ENCODE peak calls at places on chromosomes 12 and 14, in six cellular contexts. O, J, M, U, Q and T are unnamed samples.

GRCh38 chr14:92974541-92975345 is 51.8 kb downstream of the CHGA start:
- DNase-seq in J (no peak), O (no peak), M (no peak), Q (no peak), U (no peak), T (no peak)

GRCh38 chr14:101176535-101177205 is 273.1 kb upstream of the RTL1 start:
- DNase-seq in U (no peak), Q (no peak), O (no peak), M (no peak), J (no peak), T (no peak)

GRCh38 chr14:105294142-105294597 is 6.6 kb downstream of the BRF1 start:
- DNase-seq in O (no peak), Q (no peak), J (no peak), U (no peak), M (peak), T (no peak)

GRCh38 chr12:71201136-71201679 is 43.4 kb upstream of the TSPAN8 start:
- DNase-seq in O (no peak), Q (no peak), J (no peak), M (no peak), U (no peak), T (no peak)

GRCh38 chr12:89383235-89384049 is 31.1 kb upstream of the DUSP6 start:
- DNase-seq in O (no peak), J (peak), M (no peak), Q (no peak), U (no peak), T (no peak)

GRCh38 chr14:56143025-56143424 is 24.8 kb downstream of the PELI2 start:
- DNase-seq in Q (no peak), J (no peak), M (no peak), O (no peak), U (no peak), T (no peak)

GRCh38 chr14:104586832-104587620 is 7.5 kb downstream of the C14orf180 start:
- DNase-seq in Q (no peak), J (no peak), U (no peak), O (no peak), M (peak), T (no peak)

GRCh38 chr14:24458736-24459135 is 16.2 kb upstream of the SDR39U1 start:
- DNase-seq in O (no peak), J (no peak), M (no peak), Q (no peak), U (no peak), T (no peak)

GRCh38 chr12:114163766-114164165 is 197.6 kb upstream of the RBM19 start:
- DNase-seq in M (peak), U (no peak), Q (peak), O (peak), J (no peak), T (peak)

GRCh38 chr14:101564444-101564776 is 3.1 kb downstream of the DIO3 start:
- DNase-seq in O (no peak), J (no peak), U (no peak), Q (no peak), M (no peak), T (no peak)

GRCh38 chr12:102694913-102695312 is 214.6 kb upstream of the IGF1 start:
- DNase-seq in O (no peak), U (no peak), Q (no peak), M (no peak), J (no peak), T (peak)

GRCh38 chr12:88931598-88931997 is 351.3 kb upstream of the KITLG start:
- DNase-seq in Q (no peak), U (no peak), O (no peak), J (peak), M (no peak), T (no peak)

GRCh38 chr12:10668526-10668925 is 5.3 kb downstream of the STYK1 start:
- DNase-seq in O (no peak), U (no peak), J (no peak), Q (no peak), M (no peak), T (no peak)

GRCh38 chr12:76031081-76031413 is 529 bp downstream of the PHLDA1 start:
- DNase-seq in O (no peak), J (no peak), M (no peak), Q (no peak), U (no peak), T (peak)

GRCh38 chr14:70934502-70935134 is 27.4 kb downstream of the PCNX1 start:
- DNase-seq in O (no peak), J (no peak), M (peak), Q (no peak), U (no peak), T (no peak)

GRCh38 chr12:8914716-8915526 is 612 bp downstream of the PHC1 start:
- DNase-seq in O (peak), J (peak), U (peak), Q (peak), M (peak), T (peak)

GRCh38 chr12:112536367-112536730 is 117.6 kb downstream of the PTPN11 start:
- DNase-seq in M (no peak), J (no peak), O (no peak), Q (no peak), U (no peak), T (no peak)

GRCh38 chr12:11758838-11759509 is 109.5 kb downstream of the ETV6 start:
- DNase-seq in U (no peak), M (peak), J (no peak), Q (no peak), O (no peak), T (no peak)

GRCh38 chr12:14418526-14418925 is 53.0 kb downstream of the ATF7IP start:
- DNase-seq in Q (peak), J (no peak), U (no peak), O (no peak), M (peak), T (no peak)

GRCh38 chr14:66078031-66078430 is 408.1 kb upstream of the CCDC196 start:
- DNase-seq in M (peak), Q (no peak), U (no peak), J (no peak), O (no peak), T (peak)

GRCh38 chr14:76112889-76113611 is 38.7 kb upstream of the GPATCH2L start:
- DNase-seq in Q (no peak), O (no peak), J (no peak), M (no peak), U (no peak), T (no peak)
- TF ChIP-seq CTCF in Q (no peak), O (no peak), J (no peak), M (no peak), U (no peak), T (no peak)

GRCh38 chr12:120358412-120359158 is 10.4 kb downstream of the MSI1 start:
- DNase-seq in U (peak), J (peak), Q (no peak), O (no peak), M (no peak), T (no peak)
- TF ChIP-seq CTCF in U (no peak), J (no peak), Q (peak), O (no peak), M (no peak), T (no peak)

DNA sequence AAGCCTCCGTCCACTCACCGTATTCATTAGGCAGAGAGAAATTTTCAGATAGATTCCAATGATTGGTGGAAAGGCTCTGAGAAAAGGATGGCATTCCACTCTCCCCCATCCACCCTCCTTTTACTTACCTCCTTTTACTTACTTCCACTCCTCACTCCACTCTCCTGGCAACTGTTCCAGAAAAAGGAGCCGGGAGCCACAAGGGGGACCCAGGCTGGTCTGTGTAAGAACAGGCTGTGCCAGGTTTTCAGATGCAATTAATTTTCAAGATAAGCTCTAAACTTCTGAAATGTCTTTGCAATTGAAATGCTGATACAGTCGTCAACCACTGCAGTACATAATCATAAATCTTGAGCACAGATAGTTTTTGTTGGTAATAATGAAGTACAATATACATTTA is 248.8 kb downstream of the ANO6 start:
- DNase-seq in U (no peak), J (peak), M (peak), O (no peak), Q (no peak), T (peak)
- TF ChIP-seq CTCF in U (no peak), J (no peak), M (no peak), O (no peak), Q (no peak), T (no peak)

DNA sequence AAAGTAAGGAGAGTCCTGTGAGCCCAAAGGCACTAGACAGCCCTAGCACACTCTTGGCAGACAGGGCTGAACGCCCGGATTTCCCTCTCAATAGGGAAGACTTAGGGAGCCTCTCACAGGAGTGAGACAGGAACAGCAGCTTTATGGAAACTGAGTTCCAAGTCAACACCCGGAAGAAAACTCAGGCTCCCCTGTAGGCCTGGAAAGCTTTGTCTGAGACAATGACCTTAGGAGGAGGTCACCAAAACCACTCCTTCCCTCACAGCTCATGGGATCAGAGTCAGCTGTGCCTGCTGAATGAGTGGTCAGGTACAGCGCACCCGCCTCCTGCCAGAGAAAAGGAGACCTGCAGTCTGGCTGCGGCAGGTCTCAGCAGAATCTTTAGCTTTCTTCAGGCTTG is 229.5 kb downstream of the CACNA1C start:
- DNase-seq in M (peak), J (no peak), Q (no peak), O (no peak), U (no peak), T (no peak)
- TF ChIP-seq CTCF in M (peak), J (no peak), Q (no peak), O (no peak), U (no peak), T (no peak)

DNA sequence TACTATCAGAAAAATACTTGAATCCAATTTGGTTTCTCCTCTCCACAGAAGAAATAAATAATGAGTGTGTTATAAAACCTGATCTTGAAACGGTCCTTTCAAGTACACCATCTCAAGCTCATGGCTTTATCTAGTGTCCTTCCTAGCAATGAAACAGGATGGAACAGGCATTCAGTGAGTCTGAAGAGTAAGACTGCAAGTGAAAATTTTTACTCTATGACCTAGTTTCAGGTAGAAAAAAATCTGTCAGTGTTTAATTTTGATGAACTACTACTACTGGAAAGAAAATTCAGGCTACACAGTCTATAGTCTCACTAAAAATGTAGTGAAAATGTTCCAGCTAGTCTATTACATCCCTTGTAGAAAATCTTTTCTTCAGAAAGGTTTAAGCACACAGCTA is 7.7 kb downstream of the CBX5 start:
- DNase-seq in O (no peak), U (no peak), J (no peak), M (no peak), Q (no peak), T (no peak)
- TF ChIP-seq CTCF in O (no peak), U (no peak), J (no peak), M (no peak), Q (no peak), T (no peak)

DNA sequence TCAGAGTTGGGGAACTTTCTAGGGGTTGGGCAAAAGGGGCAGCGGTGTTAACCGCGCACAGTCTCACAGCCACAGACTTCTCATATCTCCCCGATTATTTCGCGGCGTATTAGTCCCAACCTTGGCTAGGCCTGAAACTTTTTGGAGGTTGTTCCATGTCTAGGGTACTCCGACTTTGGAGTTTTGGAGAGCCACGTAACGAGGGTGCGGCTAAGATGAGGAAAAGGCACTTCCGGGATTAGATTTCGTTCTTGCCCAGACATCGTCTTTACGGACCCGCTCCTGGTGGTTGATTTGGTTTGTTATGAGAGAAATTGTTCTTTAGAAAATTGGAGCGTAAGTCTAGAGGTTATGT is 513 bp downstream of the CCNK start:
- DNase-seq in U (no peak), M (peak), O (peak), Q (peak), J (peak), T (peak)
- TF ChIP-seq CTCF in U (no peak), M (no peak), O (no peak), Q (peak), J (no peak), T (no peak)

GRCh38 chr12:23504641-23505399 is 444.6 kb downstream of the SOX5 start:
- DNase-seq in U (no peak), M (no peak), J (no peak), O (no peak), Q (no peak), T (no peak)
- TF ChIP-seq CTCF in U (no peak), M (no peak), J (no peak), O (no peak), Q (no peak), T (no peak)

DNA sequence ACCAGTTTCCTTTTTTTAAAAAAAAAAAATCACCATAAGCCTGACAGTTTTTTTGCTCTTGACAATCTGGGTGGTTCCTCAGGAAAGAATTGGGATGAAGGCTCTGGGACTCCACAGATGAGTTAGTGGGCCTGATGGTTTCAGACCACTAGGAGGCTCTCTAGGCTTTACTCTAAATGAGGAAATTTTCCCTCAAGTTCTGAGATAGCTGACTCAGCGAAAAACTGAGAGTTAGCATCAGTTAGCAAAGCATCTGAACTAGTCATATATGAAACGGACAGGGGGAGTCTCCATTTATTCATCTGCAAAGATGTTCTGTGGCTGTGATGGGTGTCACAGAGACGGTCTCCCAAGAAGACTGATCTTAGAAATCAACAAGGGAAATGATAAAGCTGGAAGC is 314.3 kb upstream of the OR4E1 start:
- DNase-seq in O (peak), U (peak), M (peak), Q (peak), J (peak), T (peak)
- TF ChIP-seq CTCF in O (no peak), U (peak), M (peak), Q (peak), J (peak), T (peak)